ENCODE peak calls at places on chromosome 20, in four cellular contexts. One of them, this sample, is unnamed.
A peak's percentile ranks its signal among the peaks of the same experiment; 100 is the strongest.

GRCh38 chr20:4956200-4956810 is 45.0 kb downstream of the SLC23A2 start:
- DNase-seq in Panc1: peak; percentile 45
- DNase-seq in HCT116: peak; percentile 34
- DNase-seq in K562: peak; percentile 43
- DNase-seq in this sample: peak; percentile 76

GRCh38 chr20:43507150-43508080 is at the start of gene L3MBTL1:
- DNase-seq in HCT116: peak; percentile 33
- DNase-seq in K562: peak; percentile 87
- DNase-seq in Panc1: no peak
- DNase-seq in this sample: peak; percentile 70

GRCh38 chr20:53278555-53278954 is 306.4 kb downstream of the TSHZ2 start:
- DNase-seq in K562: no peak
- DNase-seq in Panc1: no peak
- DNase-seq in HCT116: no peak
- DNase-seq in this sample: no peak

GRCh38 chr20:50642288-50642803 is 49.0 kb downstream of the RIPOR3 start:
- DNase-seq in Panc1: no peak
- DNase-seq in K562: peak; percentile 31
- DNase-seq in HCT116: no peak
- DNase-seq in this sample: no peak

GRCh38 chr20:37714973-37715657 is 21.3 kb downstream of the CTNNBL1 start:
- DNase-seq in K562: no peak
- DNase-seq in Panc1: no peak
- DNase-seq in HCT116: no peak
- DNase-seq in this sample: no peak

GRCh38 chr20:3595541-3595940 is 67.7 kb downstream of the GFRA4 start:
- DNase-seq in HCT116: no peak
- DNase-seq in K562: no peak
- DNase-seq in Panc1: no peak
- DNase-seq in this sample: no peak

GRCh38 chr20:10551732-10552724 is 116.9 kb downstream of the SLX4IP start:
- DNase-seq in HCT116: no peak
- DNase-seq in Panc1: no peak
- DNase-seq in K562: no peak
- DNase-seq in this sample: no peak

GRCh38 chr20:54355631-54356280 is 119.6 kb upstream of the DOK5 start:
- DNase-seq in HCT116: no peak
- DNase-seq in K562: no peak
- DNase-seq in Panc1: no peak
- DNase-seq in this sample: no peak

GRCh38 chr20:52552181-52552872 is 360.7 kb upstream of the ZFP64 start:
- DNase-seq in HCT116: no peak
- DNase-seq in Panc1: no peak
- DNase-seq in K562: no peak
- DNase-seq in this sample: no peak

GRCh38 chr20:56554869-56555268 is 21.8 kb downstream of the FAM209B start:
- DNase-seq in K562: no peak
- DNase-seq in Panc1: peak; percentile 61
- DNase-seq in HCT116: peak; percentile 90
- DNase-seq in this sample: peak; percentile 92

GRCh38 chr20:9392892-9393857 is 121.2 kb upstream of the LAMP5 start:
- DNase-seq in K562: peak; percentile 38
- DNase-seq in HCT116: peak; percentile 41
- DNase-seq in Panc1: no peak
- DNase-seq in this sample: peak; percentile 31

GRCh38 chr20:16490696-16491095 is 82.6 kb downstream of the KIF16B start:
- DNase-seq in Panc1: no peak
- DNase-seq in K562: no peak
- DNase-seq in HCT116: no peak
- DNase-seq in this sample: no peak

GRCh38 chr20:2234788-2235187 is 61.0 kb upstream of the TGM3 start:
- DNase-seq in Panc1: no peak
- DNase-seq in K562: no peak
- DNase-seq in HCT116: no peak
- DNase-seq in this sample: no peak

GRCh38 chr20:32152421-32153155 is 43.1 kb downstream of the TM9SF4 start:
- DNase-seq in K562: no peak
- DNase-seq in HCT116: no peak
- DNase-seq in Panc1: no peak
- DNase-seq in this sample: peak; percentile 88

GRCh38 chr20:61922411-61922810 is 143.3 kb downstream of the TAF4 start:
- DNase-seq in K562: no peak
- DNase-seq in Panc1: no peak
- DNase-seq in HCT116: no peak
- DNase-seq in this sample: no peak

GRCh38 chr20:16801919-16802651 is 53.9 kb downstream of the OTOR start:
- DNase-seq in Panc1: peak; percentile 64
- DNase-seq in HCT116: peak; percentile 56
- DNase-seq in K562: peak; percentile 17
- DNase-seq in this sample: peak; percentile 66

GRCh38 chr20:4836935-4837334 is 115.2 kb downstream of the PRND start:
- DNase-seq in HCT116: no peak
- DNase-seq in K562: no peak
- DNase-seq in Panc1: no peak
- DNase-seq in this sample: no peak

GRCh38 chr20:760751-761417 is 7.4 kb downstream of the SLC52A3 start:
- DNase-seq in K562: peak; percentile 77
- DNase-seq in HCT116: peak; percentile 47
- DNase-seq in Panc1: no peak
- DNase-seq in this sample: peak; percentile 52

GRCh38 chr20:1427457-1428054 is 34.7 kb upstream of the FKBP1A start:
- DNase-seq in HCT116: no peak
- DNase-seq in Panc1: no peak
- DNase-seq in K562: no peak
- DNase-seq in this sample: peak; percentile 25

GRCh38 chr20:2053615-2054014 is 48.0 kb upstream of the STK35 start:
- DNase-seq in Panc1: no peak
- DNase-seq in HCT116: no peak
- DNase-seq in K562: no peak
- DNase-seq in this sample: no peak

GRCh38 chr20:47551841-47552240 is 50.2 kb downstream of the NCOA3 start:
- DNase-seq in Panc1: no peak
- DNase-seq in HCT116: no peak
- DNase-seq in K562: no peak
- DNase-seq in this sample: peak; percentile 70

GRCh38 chr20:8218861-8219260 is 86.8 kb downstream of the PLCB1 start:
- DNase-seq in K562: no peak
- DNase-seq in HCT116: no peak
- DNase-seq in Panc1: no peak
- DNase-seq in this sample: no peak

GRCh38 chr20:6940052-6940451 is 172.6 kb downstream of the BMP2 start:
- DNase-seq in K562: no peak
- DNase-seq in HCT116: no peak
- DNase-seq in Panc1: no peak
- DNase-seq in this sample: peak; percentile 69

GRCh38 chr20:6420336-6420735 is 297.5 kb upstream of the FERMT1 start:
- DNase-seq in Panc1: no peak
- DNase-seq in HCT116: no peak
- DNase-seq in K562: no peak
- DNase-seq in this sample: no peak

GRCh38 chr20:13613917-13614316 is 24.8 kb downstream of the TASP1 start:
- DNase-seq in HCT116: no peak
- DNase-seq in K562: no peak
- DNase-seq in Panc1: no peak
- DNase-seq in this sample: peak; percentile 35

GRCh38 chr20:528923-529594 is 14.5 kb downstream of the CSNK2A1 start:
- DNase-seq in K562: no peak
- DNase-seq in Panc1: peak; percentile 92
- DNase-seq in HCT116: peak; percentile 73
- DNase-seq in this sample: no peak

GRCh38 chr20:52105573-52106422 is 85.8 kb downstream of the ZFP64 start:
- DNase-seq in HCT116: no peak
- DNase-seq in K562: no peak
- DNase-seq in Panc1: no peak
- DNase-seq in this sample: no peak

GRCh38 chr20:36686504-36686903 is 40.5 kb upstream of the SLA2 start:
- DNase-seq in Panc1: no peak
- DNase-seq in HCT116: no peak
- DNase-seq in K562: no peak
- DNase-seq in this sample: no peak

GRCh38 chr20:35617397-35618031 is 1.9 kb downstream of the SPAG4 start:
- DNase-seq in K562: peak; percentile 79
- DNase-seq in HCT116: no peak
- DNase-seq in Panc1: no peak
- DNase-seq in this sample: peak; percentile 92

GRCh38 chr20:40960101-40960500 is 68.5 kb upstream of the TOP1 start:
- DNase-seq in HCT116: no peak
- DNase-seq in Panc1: no peak
- DNase-seq in K562: no peak
- DNase-seq in this sample: no peak

GRCh38 chr20:20360464-20360863 is 7.4 kb upstream of the INSM1 start:
- DNase-seq in K562: peak; percentile 44
- DNase-seq in Panc1: peak; percentile 39
- DNase-seq in HCT116: peak; percentile 40
- DNase-seq in this sample: peak; percentile 67

GRCh38 chr20:9627219-9627618 is 112.8 kb downstream of the LAMP5 start:
- DNase-seq in K562: no peak
- DNase-seq in HCT116: no peak
- DNase-seq in Panc1: no peak
- DNase-seq in this sample: no peak

DNA sequence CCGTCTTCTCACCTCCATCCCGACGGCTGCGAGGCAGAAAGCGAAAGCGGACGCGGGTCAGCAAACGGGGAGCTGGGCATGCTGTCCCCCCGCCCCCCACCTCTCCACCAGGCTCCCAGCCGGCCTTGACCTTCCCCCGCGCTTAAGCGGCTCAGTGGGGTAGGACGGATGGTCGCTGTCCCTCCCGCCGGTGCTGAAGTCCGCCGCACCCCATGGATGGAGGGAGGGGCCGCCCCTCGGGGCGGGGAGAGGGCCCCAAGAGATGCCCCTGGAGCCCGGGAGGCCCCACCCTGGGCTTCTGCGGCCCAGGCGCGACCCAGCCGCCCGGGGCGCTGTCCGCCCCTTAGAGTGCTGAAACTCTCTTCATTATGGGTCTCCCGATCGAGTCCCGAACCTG is at the start of gene KCNB1:
- DNase-seq in Panc1: no peak
- DNase-seq in HCT116: no peak
- DNase-seq in K562: peak; percentile 74
- DNase-seq in this sample: peak; percentile 59
- TF ChIP-seq TCF7L2 in Panc1: no peak
- TF ChIP-seq TCF7L2 in HCT116: no peak
- TF ChIP-seq TCF7L2 in K562: no peak
- TF ChIP-seq TCF7L2 in this sample: no peak

GRCh38 chr20:23636182-23636907 is 1.4 kb downstream of the CST3 start:
- DNase-seq in HCT116: no peak
- DNase-seq in Panc1: no peak
- DNase-seq in K562: no peak
- DNase-seq in this sample: no peak
- H3K27ac ChIP-seq in HCT116: peak overlapping the region; percentile 86
- H3K27ac ChIP-seq in Panc1: no peak overlapping the region
- H3K27ac ChIP-seq in K562: no peak overlapping the region
- H3K27ac ChIP-seq in this sample: peak overlapping the region; percentile 91

DNA sequence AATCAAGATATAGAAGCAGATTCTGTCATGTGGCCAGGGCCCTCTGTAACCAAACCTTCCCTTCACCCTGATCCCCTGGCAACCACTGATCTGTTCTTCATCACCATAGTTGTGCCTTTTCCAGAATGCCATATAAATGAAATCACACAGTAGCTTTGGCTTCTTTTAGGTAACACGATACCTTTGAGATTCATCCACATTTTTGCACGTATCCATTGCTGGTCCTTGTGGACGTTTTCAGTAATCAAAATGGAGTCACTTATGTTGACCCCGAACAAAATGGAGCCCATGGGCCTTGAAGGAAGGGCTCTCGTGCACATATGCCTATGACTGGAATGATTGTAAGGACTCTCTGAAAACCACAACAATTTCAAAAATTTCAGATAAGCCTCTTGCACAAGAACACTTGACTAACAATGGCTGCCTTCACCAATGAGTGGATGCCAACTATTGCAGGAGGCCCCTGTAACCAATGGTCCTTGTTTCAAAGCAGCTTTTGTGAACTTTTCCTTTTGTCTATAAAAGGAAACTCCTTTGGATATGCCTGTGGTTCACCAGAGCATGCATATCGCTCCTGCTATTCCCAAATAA is 84.3 kb upstream of the RALY start:
- DNase-seq in HCT116: peak; percentile 12
- DNase-seq in Panc1: no peak
- DNase-seq in K562: no peak
- DNase-seq in this sample: peak; percentile 99
- TF ChIP-seq TCF7L2 in HCT116: no peak
- TF ChIP-seq TCF7L2 in Panc1: peak; percentile 80
- TF ChIP-seq TCF7L2 in K562: no peak
- TF ChIP-seq TCF7L2 in this sample: no peak

DNA sequence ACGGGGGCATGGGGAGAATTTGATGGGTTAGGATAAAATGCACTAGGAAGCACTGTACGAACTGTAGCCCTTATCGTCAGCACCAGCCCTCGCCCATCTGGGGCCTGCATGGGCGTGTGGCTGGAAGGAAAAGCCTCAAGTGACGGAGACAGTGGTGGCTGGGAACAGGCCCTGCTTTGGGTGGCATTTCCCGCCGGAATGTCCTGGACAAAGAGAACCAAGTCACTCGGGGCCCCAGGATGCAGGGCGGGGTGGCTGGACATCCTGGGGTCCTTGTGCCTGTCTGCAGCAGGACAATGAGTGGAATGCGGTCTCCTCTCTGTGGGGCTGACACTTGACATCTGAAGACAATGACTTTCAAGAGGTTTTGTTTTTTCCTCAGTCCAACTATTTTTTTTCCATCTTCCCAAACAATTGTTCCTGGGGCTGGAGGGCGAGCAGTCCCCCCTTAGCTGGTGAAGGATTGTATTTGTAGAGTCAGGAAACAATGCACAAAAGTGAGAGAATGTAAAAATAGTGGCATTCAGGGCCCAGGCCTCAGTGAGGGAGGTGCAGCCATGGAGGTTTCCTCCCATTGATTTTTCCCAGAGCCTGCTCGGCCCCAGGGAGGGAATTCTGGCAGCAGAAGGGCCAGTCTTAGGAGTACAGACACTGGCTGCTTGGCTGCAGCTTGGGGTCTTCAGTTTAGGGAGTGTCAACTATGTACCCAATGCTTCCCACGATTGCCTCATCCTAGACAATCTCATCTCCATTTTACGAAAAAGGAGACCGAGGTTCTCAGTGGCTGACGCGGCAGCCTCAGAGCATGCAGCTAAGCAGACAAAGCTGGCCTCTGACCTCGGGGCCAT is 64.4 kb downstream of the PREX1 start:
- DNase-seq in K562: no peak
- DNase-seq in HCT116: no peak
- DNase-seq in Panc1: no peak
- DNase-seq in this sample: no peak
- H3K27ac ChIP-seq in K562: no peak overlapping the region
- H3K27ac ChIP-seq in HCT116: no peak overlapping the region
- H3K27ac ChIP-seq in Panc1: no peak overlapping the region
- H3K27ac ChIP-seq in this sample: no peak overlapping the region

This sample was measured in HepG2.